ENCODE peak calls at places on chromosomes 1 and 21, in nine cellular contexts. P, L, N, E, T, W, Y, F and Z are unnamed samples.

GRCh38 chr1:55310517-55310927 is 95.4 kb upstream of the USP24 start:
- DNase-seq in P (peak; percentile 95), L (no peak), N (peak; percentile 94), E (peak; percentile 99), T (no peak), W (peak; percentile 95), Y (peak; percentile 45), F (no peak), Z (no peak)

GRCh38 chr21:36471254-36471723 is 8.6 kb downstream of the CLDN14 start:
- DNase-seq in P (no peak), L (no peak), N (peak; percentile 22), E (peak; percentile 76), T (no peak), W (peak; percentile 34), Y (no peak), F (no peak), Z (no peak)

GRCh38 chr1:10339815-10340214 is 59.0 kb upstream of the PGD start:
- DNase-seq in P (peak; percentile 9), L (no peak), N (peak; percentile 38), E (peak; percentile 74), T (no peak), W (peak; percentile 48), Y (peak; percentile 26), F (no peak), Z (no peak)

GRCh38 chr1:206021796-206022365 is 1.8 kb downstream of the CTSE start:
- DNase-seq in P (peak; percentile 24), L (no peak), N (no peak), E (peak; percentile 35), T (no peak), W (peak; percentile 66), Y (peak; percentile 51), F (no peak), Z (no peak)

GRCh38 chr1:219518168-219518905 is 94.6 kb downstream of the ZC3H11B start:
- DNase-seq in P (peak; percentile 17), L (no peak), N (no peak), E (peak; percentile 50), T (no peak), W (peak; percentile 69), Y (no peak), F (no peak), Z (no peak)

GRCh38 chr1:235015291-235015990 is 113.2 kb downstream of the TOMM20 start:
- DNase-seq in P (no peak), L (peak; percentile 44), N (no peak), E (no peak), T (no peak), W (peak; percentile 39), Y (no peak), F (no peak), Z (no peak)

GRCh38 chr1:5977494-5978444 is 14.5 kb downstream of the NPHP4 start:
- DNase-seq in P (no peak), L (no peak), N (no peak), E (no peak), T (no peak), W (no peak), Y (no peak), F (peak; percentile 35), Z (no peak)

GRCh38 chr1:113929750-113930498 is 800 bp downstream of the HIPK1 start:
- DNase-seq in P (peak; percentile 51), L (peak; percentile 84), N (no peak), E (peak; percentile 26), T (no peak), W (peak; percentile 44), Y (peak; percentile 69), F (peak; percentile 55), Z (peak; percentile 78)

GRCh38 chr1:59718064-59718988 is 96.4 kb upstream of the HOOK1 start:
- DNase-seq in P (no peak), L (no peak), N (no peak), E (no peak), T (no peak), W (peak; percentile 23), Y (peak; percentile 34), F (no peak), Z (no peak)

GRCh38 chr1:241918879-241919278 is 38.7 kb upstream of the BECN2 start:
- DNase-seq in P (peak; percentile 69), L (no peak), N (peak; percentile 16), E (peak; percentile 67), T (no peak), W (peak; percentile 50), Y (peak; percentile 47), F (no peak), Z (no peak)

GRCh38 chr1:9456833-9457232 is 82.4 kb upstream of the SLC25A33 start:
- DNase-seq in P (no peak), L (no peak), N (no peak), E (no peak), T (no peak), W (no peak), Y (no peak), F (no peak), Z (no peak)

GRCh38 chr1:88916883-88917282 is 25.5 kb upstream of the GTF2B start:
- DNase-seq in P (no peak), L (no peak), N (no peak), E (no peak), T (no peak), W (no peak), Y (no peak), F (no peak), Z (no peak)

GRCh38 chr1:227888404-227889046 is 59.2 kb downstream of the WNT9A start:
- DNase-seq in P (no peak), L (no peak), N (no peak), E (no peak), T (peak; percentile 13), W (no peak), Y (no peak), F (no peak), Z (peak; percentile 13)

GRCh38 chr1:225767591-225768540 is 9.8 kb upstream of the SRP9 start:
- DNase-seq in P (peak; percentile 77), L (peak; percentile 81), N (no peak), E (peak; percentile 66), T (peak; percentile 76), W (peak; percentile 94), Y (no peak), F (no peak), Z (no peak)

GRCh38 chr1:52167014-52167753 is 25.3 kb downstream of the ZFYVE9 start:
- DNase-seq in P (no peak), L (no peak), N (no peak), E (no peak), T (no peak), W (no peak), Y (no peak), F (no peak), Z (no peak)

GRCh38 chr21:17742181-17742580 is 77.0 kb downstream of the C21orf91 start:
- DNase-seq in P (no peak), L (no peak), N (no peak), E (no peak), T (no peak), W (peak; percentile 79), Y (no peak), F (no peak), Z (no peak)
- TF ChIP-seq CTCF in P (no peak), L (no peak), N (no peak), E (no peak), T (no peak), W (no peak), Y (no peak), F (no peak), Z (no peak)

GRCh38 chr1:28642847-28643635 is at the start of gene TAF12:
- DNase-seq in P (peak; percentile 94), L (peak; percentile 93), N (peak; percentile 83), E (peak; percentile 97), T (peak; percentile 94), W (peak; percentile 97), Y (peak; percentile 97), F (peak; percentile 91), Z (peak; percentile 82)

GRCh38 chr1:28646040-28646439 is 2.4 kb upstream of the RNU11 start:
- DNase-seq in P (peak; percentile 38), L (no peak), N (no peak), E (no peak), T (no peak), W (no peak), Y (no peak), F (no peak), Z (no peak)

GRCh38 chr1:28642056-28642846 is 616 bp downstream of the TAF12 start:
- DNase-seq in P (no peak), L (no peak), N (no peak), E (no peak), T (no peak), W (peak; percentile 11), Y (no peak), F (no peak), Z (no peak)

GRCh38 chr1:28640766-28641165 is 2.1 kb downstream of the TAF12 start:
- DNase-seq in P (no peak), L (no peak), N (no peak), E (peak; percentile 10), T (no peak), W (peak; percentile 16), Y (peak; percentile 49), F (no peak), Z (no peak)
- TF ChIP-seq CTCF in P (no peak), L (no peak), N (peak; percentile 56), E (peak; percentile 50), T (no peak), W (peak; percentile 32), Y (peak; percentile 29), F (peak; percentile 20), Z (no peak)

GRCh38 chr1:100400332-100400933 is 48.1 kb downstream of the CDC14A start:
- DNase-seq in P (no peak), L (no peak), N (no peak), E (no peak), T (no peak), W (no peak), Y (peak; percentile 89), F (peak; percentile 61), Z (no peak)

GRCh38 chr1:100397681-100398080 is 45.4 kb downstream of the CDC14A start:
- DNase-seq in P (no peak), L (no peak), N (no peak), E (no peak), T (no peak), W (no peak), Y (no peak), F (no peak), Z (no peak)

GRCh38 chr1:100394286-100394685 is 42.0 kb downstream of the CDC14A start:
- DNase-seq in P (no peak), L (no peak), N (no peak), E (no peak), T (no peak), W (no peak), Y (no peak), F (no peak), Z (no peak)

GRCh38 chr1:100398648-100399047 is 46.3 kb downstream of the CDC14A start:
- DNase-seq in P (no peak), L (no peak), N (no peak), E (no peak), T (no peak), W (no peak), Y (no peak), F (no peak), Z (no peak)

DNA sequence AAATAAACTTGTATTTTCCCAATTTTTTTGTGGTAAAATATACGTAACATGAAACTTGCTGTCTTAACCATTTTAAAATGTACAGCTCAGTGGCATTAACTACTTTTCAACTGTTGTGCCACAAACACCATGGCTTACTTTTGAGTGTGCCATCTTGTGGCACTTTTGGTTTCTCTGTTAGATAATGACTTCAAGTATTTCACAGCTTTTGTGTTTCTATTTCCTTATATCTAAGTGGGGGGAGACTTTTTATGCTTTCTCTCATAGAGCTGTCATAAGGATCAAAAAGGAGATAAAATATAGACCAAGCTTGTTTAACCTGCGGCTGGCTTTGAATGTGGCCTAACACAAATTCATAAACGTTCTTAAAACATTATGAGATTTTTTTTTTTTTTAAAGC is 44.3 kb downstream of the CDC14A start:
- DNase-seq in P (no peak), L (no peak), N (no peak), E (no peak), T (no peak), W (no peak), Y (no peak), F (no peak), Z (no peak)
- TF ChIP-seq CTCF in P (no peak), L (no peak), N (no peak), E (no peak), T (no peak), W (no peak), Y (no peak), F (no peak), Z (no peak)

GRCh38 chr1:110433803-110434202 is 17.1 kb upstream of the PROK1 start:
- DNase-seq in P (peak; percentile 9), L (no peak), N (no peak), E (peak; percentile 12), T (no peak), W (peak; percentile 74), Y (peak; percentile 86), F (peak; percentile 79), Z (no peak)
- TF ChIP-seq CTCF in P (no peak), L (no peak), N (no peak), E (no peak), T (no peak), W (no peak), Y (peak; percentile 46), F (peak; percentile 48), Z (no peak)